ENCODE peak calls at places on chromosomes 1 and 21, in nine cellular contexts. One of them, this sample, is unnamed.

GRCh38 chr21:20527691-20528090 is 470.5 kb upstream of the NCAM2 start:
- DNase-seq in heart right ventricle: no peak
- DNase-seq in fibroblast of lung: no peak
- DNase-seq in CD4-positive, alpha-beta T cell: no peak
- DNase-seq in choroid plexus epithelial cell: no peak
- DNase-seq in lower leg skin: no peak
- DNase-seq in foreskin fibroblast: no peak
- DNase-seq in fibroblast of the aortic adventitia: no peak
- DNase-seq in A549: no peak
- DNase-seq in this sample: no peak

GRCh38 chr1:156661932-156662587 is 15.1 kb downstream of the NES start:
- DNase-seq in heart right ventricle: no peak
- DNase-seq in fibroblast of lung: no peak
- DNase-seq in CD4-positive, alpha-beta T cell: no peak
- DNase-seq in choroid plexus epithelial cell: peak
- DNase-seq in lower leg skin: no peak
- DNase-seq in foreskin fibroblast: no peak
- DNase-seq in fibroblast of the aortic adventitia: no peak
- DNase-seq in A549: no peak
- DNase-seq in this sample: no peak

GRCh38 chr1:184152502-184152901 is 101.0 kb downstream of the TSEN15 start:
- DNase-seq in heart right ventricle: peak
- DNase-seq in fibroblast of lung: peak
- DNase-seq in CD4-positive, alpha-beta T cell: no peak
- DNase-seq in choroid plexus epithelial cell: peak
- DNase-seq in lower leg skin: peak
- DNase-seq in foreskin fibroblast: no peak
- DNase-seq in fibroblast of the aortic adventitia: peak
- DNase-seq in A549: no peak
- DNase-seq in this sample: no peak

GRCh38 chr1:204904228-204904810 is 33.7 kb downstream of the NFASC start:
- DNase-seq in heart right ventricle: no peak
- DNase-seq in fibroblast of lung: no peak
- DNase-seq in CD4-positive, alpha-beta T cell: no peak
- DNase-seq in choroid plexus epithelial cell: no peak
- DNase-seq in lower leg skin: no peak
- DNase-seq in foreskin fibroblast: no peak
- DNase-seq in fibroblast of the aortic adventitia: no peak
- DNase-seq in A549: no peak
- DNase-seq in this sample: no peak

GRCh38 chr1:201321826-201322390 is 38.6 kb downstream of the PKP1 start:
- DNase-seq in heart right ventricle: no peak
- DNase-seq in fibroblast of lung: no peak
- DNase-seq in CD4-positive, alpha-beta T cell: no peak
- DNase-seq in choroid plexus epithelial cell: no peak
- DNase-seq in lower leg skin: no peak
- DNase-seq in foreskin fibroblast: no peak
- DNase-seq in fibroblast of the aortic adventitia: no peak
- DNase-seq in A549: no peak
- DNase-seq in this sample: no peak

GRCh38 chr1:113141650-113142473 is 68.9 kb downstream of the LRIG2 start:
- DNase-seq in heart right ventricle: no peak
- DNase-seq in fibroblast of lung: peak
- DNase-seq in CD4-positive, alpha-beta T cell: no peak
- DNase-seq in choroid plexus epithelial cell: peak
- DNase-seq in lower leg skin: no peak
- DNase-seq in foreskin fibroblast: peak
- DNase-seq in fibroblast of the aortic adventitia: peak
- DNase-seq in A549: peak
- DNase-seq in this sample: no peak

GRCh38 chr1:21570528-21570875 is 61.3 kb downstream of the ALPL start:
- DNase-seq in heart right ventricle: no peak
- DNase-seq in fibroblast of lung: no peak
- DNase-seq in CD4-positive, alpha-beta T cell: no peak
- DNase-seq in choroid plexus epithelial cell: no peak
- DNase-seq in lower leg skin: no peak
- DNase-seq in foreskin fibroblast: no peak
- DNase-seq in fibroblast of the aortic adventitia: no peak
- DNase-seq in A549: no peak
- DNase-seq in this sample: no peak

GRCh38 chr1:45035631-45036301 is 23.7 kb downstream of the UROD start:
- DNase-seq in heart right ventricle: no peak
- DNase-seq in fibroblast of lung: no peak
- DNase-seq in CD4-positive, alpha-beta T cell: no peak
- DNase-seq in choroid plexus epithelial cell: no peak
- DNase-seq in lower leg skin: no peak
- DNase-seq in foreskin fibroblast: no peak
- DNase-seq in fibroblast of the aortic adventitia: no peak
- DNase-seq in A549: no peak
- DNase-seq in this sample: no peak

GRCh38 chr1:8625981-8626898 is 191.2 kb downstream of the RERE start:
- DNase-seq in heart right ventricle: no peak
- DNase-seq in fibroblast of lung: peak
- DNase-seq in CD4-positive, alpha-beta T cell: no peak
- DNase-seq in choroid plexus epithelial cell: peak
- DNase-seq in lower leg skin: no peak
- DNase-seq in foreskin fibroblast: peak
- DNase-seq in fibroblast of the aortic adventitia: peak
- DNase-seq in A549: peak
- DNase-seq in this sample: no peak

GRCh38 chr1:150999051-150999674 is 7.5 kb downstream of the MINDY1 start:
- DNase-seq in heart right ventricle: no peak
- DNase-seq in fibroblast of lung: peak
- DNase-seq in CD4-positive, alpha-beta T cell: no peak
- DNase-seq in choroid plexus epithelial cell: peak
- DNase-seq in lower leg skin: no peak
- DNase-seq in foreskin fibroblast: no peak
- DNase-seq in fibroblast of the aortic adventitia: peak
- DNase-seq in A549: no peak
- DNase-seq in this sample: no peak

GRCh38 chr21:27108228-27108627 is 141.3 kb upstream of the ADAMTS5 start:
- DNase-seq in heart right ventricle: no peak
- DNase-seq in fibroblast of lung: peak
- DNase-seq in CD4-positive, alpha-beta T cell: no peak
- DNase-seq in choroid plexus epithelial cell: peak
- DNase-seq in lower leg skin: no peak
- DNase-seq in foreskin fibroblast: no peak
- DNase-seq in fibroblast of the aortic adventitia: peak
- DNase-seq in A549: no peak
- DNase-seq in this sample: no peak

GRCh38 chr21:25350056-25350455 is 257.2 kb downstream of the MRPL39 start:
- DNase-seq in heart right ventricle: no peak
- DNase-seq in fibroblast of lung: peak
- DNase-seq in CD4-positive, alpha-beta T cell: no peak
- DNase-seq in choroid plexus epithelial cell: peak
- DNase-seq in lower leg skin: no peak
- DNase-seq in foreskin fibroblast: no peak
- DNase-seq in fibroblast of the aortic adventitia: peak
- DNase-seq in A549: no peak
- DNase-seq in this sample: no peak

GRCh38 chr21:41962425-41962966 is 8.7 kb upstream of the C2CD2 start:
- DNase-seq in heart right ventricle: no peak
- DNase-seq in fibroblast of lung: no peak
- DNase-seq in CD4-positive, alpha-beta T cell: no peak
- DNase-seq in choroid plexus epithelial cell: no peak
- DNase-seq in lower leg skin: no peak
- DNase-seq in foreskin fibroblast: no peak
- DNase-seq in fibroblast of the aortic adventitia: no peak
- DNase-seq in A549: no peak
- DNase-seq in this sample: no peak

GRCh38 chr1:210920258-210920657 is 213.7 kb downstream of the KCNH1 start:
- DNase-seq in heart right ventricle: no peak
- DNase-seq in fibroblast of lung: no peak
- DNase-seq in CD4-positive, alpha-beta T cell: no peak
- DNase-seq in choroid plexus epithelial cell: no peak
- DNase-seq in lower leg skin: no peak
- DNase-seq in foreskin fibroblast: no peak
- DNase-seq in fibroblast of the aortic adventitia: no peak
- DNase-seq in A549: no peak
- DNase-seq in this sample: no peak

DNA sequence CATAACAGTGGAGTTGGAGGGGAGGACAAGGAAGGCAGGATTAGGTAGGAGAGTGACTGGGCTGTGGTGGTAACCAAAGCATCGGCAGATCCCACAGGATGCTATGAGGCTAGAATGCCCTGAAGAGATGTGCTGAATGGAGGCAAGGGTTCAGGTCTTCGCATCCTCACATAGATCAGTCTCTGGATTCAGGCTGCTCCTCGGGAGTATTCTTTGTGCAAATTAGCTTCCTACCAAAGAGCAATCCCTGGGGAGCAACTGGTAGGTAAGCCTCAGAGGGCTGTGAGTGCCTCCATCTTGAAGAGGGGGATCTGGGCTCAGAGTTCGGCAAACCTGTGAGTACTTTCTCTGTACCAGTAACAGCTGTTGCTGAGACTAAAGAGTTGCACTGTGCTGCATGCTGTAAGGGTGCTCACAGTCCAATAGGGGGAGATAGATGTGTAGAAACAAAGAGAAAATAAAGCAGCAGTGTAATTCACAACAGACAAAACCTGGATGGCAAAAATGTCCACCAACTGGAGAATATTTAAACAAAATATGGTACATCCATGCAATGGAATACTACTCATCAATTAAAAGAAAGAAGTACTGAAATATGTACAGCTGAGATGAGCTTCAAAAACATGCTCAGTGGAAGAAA is 322.4 kb upstream of the DEPDC1 start:
- DNase-seq in heart right ventricle: no peak
- DNase-seq in fibroblast of lung: peak
- DNase-seq in CD4-positive, alpha-beta T cell: no peak
- DNase-seq in choroid plexus epithelial cell: peak
- DNase-seq in lower leg skin: no peak
- DNase-seq in foreskin fibroblast: no peak
- DNase-seq in fibroblast of the aortic adventitia: peak
- DNase-seq in A549: peak
- DNase-seq in this sample: no peak
- TF ChIP-seq CTCF in heart right ventricle: peak
- TF ChIP-seq CTCF in fibroblast of lung: peak
- TF ChIP-seq CTCF in CD4-positive, alpha-beta T cell: no peak
- TF ChIP-seq CTCF in choroid plexus epithelial cell: peak
- TF ChIP-seq CTCF in lower leg skin: no peak
- TF ChIP-seq CTCF in foreskin fibroblast: no peak
- TF ChIP-seq CTCF in fibroblast of the aortic adventitia: peak
- TF ChIP-seq CTCF in A549: no peak
- TF ChIP-seq CTCF in this sample: no peak

DNA sequence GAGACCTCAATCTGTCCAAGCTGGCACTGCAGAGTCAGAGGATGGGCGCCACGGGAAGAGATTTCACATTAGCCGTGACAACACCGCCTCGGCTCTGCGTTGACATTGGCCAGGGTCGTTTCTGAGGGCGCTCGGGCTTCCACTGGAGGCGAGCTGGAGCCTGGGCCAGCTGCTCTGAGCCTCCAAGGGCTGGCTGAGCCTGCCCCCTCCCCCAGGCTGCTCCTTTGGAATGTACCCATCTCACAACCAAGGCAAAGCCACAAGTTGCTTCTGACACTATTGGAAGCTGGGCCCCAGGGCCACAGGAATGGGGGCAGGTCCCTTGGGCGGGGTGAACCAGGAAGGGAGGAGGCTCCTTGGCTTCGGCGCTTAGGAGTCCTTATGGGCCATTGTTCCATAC is 12.7 kb downstream of the GPR3 start:
- DNase-seq in heart right ventricle: peak
- DNase-seq in fibroblast of lung: peak
- DNase-seq in CD4-positive, alpha-beta T cell: no peak
- DNase-seq in choroid plexus epithelial cell: peak
- DNase-seq in lower leg skin: no peak
- DNase-seq in foreskin fibroblast: no peak
- DNase-seq in fibroblast of the aortic adventitia: peak
- DNase-seq in A549: no peak
- DNase-seq in this sample: no peak
- TF ChIP-seq CTCF in heart right ventricle: no peak
- TF ChIP-seq CTCF in fibroblast of lung: no peak
- TF ChIP-seq CTCF in CD4-positive, alpha-beta T cell: no peak
- TF ChIP-seq CTCF in choroid plexus epithelial cell: no peak
- TF ChIP-seq CTCF in lower leg skin: no peak
- TF ChIP-seq CTCF in foreskin fibroblast: no peak
- TF ChIP-seq CTCF in fibroblast of the aortic adventitia: no peak
- TF ChIP-seq CTCF in A549: no peak
- TF ChIP-seq CTCF in this sample: no peak

GRCh38 chr1:16613185-16614147 is at the start of gene NBPF1:
- DNase-seq in heart right ventricle: peak
- DNase-seq in fibroblast of lung: peak
- DNase-seq in CD4-positive, alpha-beta T cell: peak
- DNase-seq in choroid plexus epithelial cell: peak
- DNase-seq in lower leg skin: peak
- DNase-seq in foreskin fibroblast: peak
- DNase-seq in fibroblast of the aortic adventitia: peak
- DNase-seq in A549: peak
- DNase-seq in this sample: peak
- TF ChIP-seq CTCF in heart right ventricle: no peak
- TF ChIP-seq CTCF in fibroblast of lung: no peak
- TF ChIP-seq CTCF in CD4-positive, alpha-beta T cell: no peak
- TF ChIP-seq CTCF in choroid plexus epithelial cell: no peak
- TF ChIP-seq CTCF in lower leg skin: no peak
- TF ChIP-seq CTCF in foreskin fibroblast: no peak
- TF ChIP-seq CTCF in fibroblast of the aortic adventitia: no peak
- TF ChIP-seq CTCF in A549: peak
- TF ChIP-seq CTCF in this sample: no peak

GRCh38 chr1:207510444-207510843 is 14.5 kb downstream of the CR1 start:
- DNase-seq in heart right ventricle: no peak
- DNase-seq in fibroblast of lung: no peak
- DNase-seq in CD4-positive, alpha-beta T cell: no peak
- DNase-seq in choroid plexus epithelial cell: no peak
- DNase-seq in lower leg skin: no peak
- DNase-seq in foreskin fibroblast: no peak
- DNase-seq in fibroblast of the aortic adventitia: no peak
- DNase-seq in A549: no peak
- DNase-seq in this sample: no peak
- TF ChIP-seq CTCF in heart right ventricle: no peak
- TF ChIP-seq CTCF in fibroblast of lung: no peak
- TF ChIP-seq CTCF in CD4-positive, alpha-beta T cell: no peak
- TF ChIP-seq CTCF in choroid plexus epithelial cell: no peak
- TF ChIP-seq CTCF in lower leg skin: no peak
- TF ChIP-seq CTCF in foreskin fibroblast: no peak
- TF ChIP-seq CTCF in fibroblast of the aortic adventitia: no peak
- TF ChIP-seq CTCF in A549: no peak
- TF ChIP-seq CTCF in this sample: no peak

GRCh38 chr1:19628879-19629278 is 15.2 kb upstream of the NBL1 start:
- DNase-seq in heart right ventricle: no peak
- DNase-seq in fibroblast of lung: no peak
- DNase-seq in CD4-positive, alpha-beta T cell: no peak
- DNase-seq in choroid plexus epithelial cell: no peak
- DNase-seq in lower leg skin: peak
- DNase-seq in foreskin fibroblast: no peak
- DNase-seq in fibroblast of the aortic adventitia: no peak
- DNase-seq in A549: no peak
- DNase-seq in this sample: no peak
- TF ChIP-seq CTCF in heart right ventricle: no peak
- TF ChIP-seq CTCF in fibroblast of lung: no peak
- TF ChIP-seq CTCF in CD4-positive, alpha-beta T cell: no peak
- TF ChIP-seq CTCF in choroid plexus epithelial cell: no peak
- TF ChIP-seq CTCF in lower leg skin: no peak
- TF ChIP-seq CTCF in foreskin fibroblast: no peak
- TF ChIP-seq CTCF in fibroblast of the aortic adventitia: no peak
- TF ChIP-seq CTCF in A549: no peak
- TF ChIP-seq CTCF in this sample: no peak

This sample was measured in natural killer cell.